ENCODE peak calls at places on chromosomes 5 and 9, in ten cellular contexts. N is thoracic aorta, G is tibial nerve, S is ascending aorta, Q is IMR-90, W is heart right ventricle, M is GM23338, P is fibroblast of the aortic adventitia, E is bronchial epithelial cell, D is epithelial cell of esophagus. U is an unnamed sample.

GRCh38 chr5:138033275-138033808 is 463 bp upstream of the FAM13B start:
- DNase-seq in N (no peak), M (peak), P (no peak), G (no peak), E (no peak), D (no peak), Q (no peak), S (no peak), W (no peak), U (no peak)

GRCh38 chr9:69056416-69056815 is 20.9 kb downstream of the FXN start:
- DNase-seq in W (no peak), Q (no peak), P (no peak), M (no peak), G (no peak), N (no peak), E (no peak), D (no peak), S (no peak), U (no peak)

GRCh38 chr5:91307023-91307422 is 76.1 kb downstream of the ARRDC3 start:
- DNase-seq in N (no peak), P (peak), E (peak), Q (peak), G (peak), S (no peak), M (no peak), D (peak), W (peak), U (peak)

GRCh38 chr5:102863058-102863457 is 108.0 kb downstream of the PAM start:
- DNase-seq in G (no peak), D (no peak), M (no peak), N (no peak), P (no peak), W (no peak), E (no peak), Q (no peak), S (no peak), U (no peak)

GRCh38 chr9:75626860-75627259 is 263.6 kb upstream of the PCSK5 start:
- DNase-seq in G (no peak), M (no peak), S (no peak), E (no peak), N (no peak), D (no peak), W (no peak), P (no peak), Q (no peak), U (no peak)

GRCh38 chr9:19181002-19181401 is 49.5 kb upstream of the DENND4C start:
- DNase-seq in W (no peak), E (peak), S (no peak), D (peak), M (no peak), N (no peak), Q (no peak), G (no peak), P (no peak), U (no peak)

GRCh38 chr9:34623386-34624235 is 3.3 kb upstream of the DCTN3 start:
- DNase-seq in G (no peak), E (no peak), S (no peak), P (no peak), D (no peak), N (no peak), Q (no peak), M (peak), W (no peak), U (no peak)

GRCh38 chr9:114446036-114446435 is 58.3 kb upstream of the AKNA start:
- DNase-seq in P (peak), W (no peak), M (no peak), Q (peak), G (no peak), S (no peak), N (no peak), E (peak), D (peak), U (no peak)

GRCh38 chr5:151571270-151572173 is 19.6 kb downstream of the FAT2 start:
- DNase-seq in M (peak), G (no peak), P (no peak), Q (no peak), E (peak), W (no peak), D (peak), N (no peak), S (no peak), U (no peak)

GRCh38 chr5:179375236-179375685 is 30.0 kb upstream of the ADAMTS2 start:
- DNase-seq in N (no peak), M (no peak), S (no peak), Q (no peak), E (no peak), G (no peak), D (no peak), W (no peak), P (no peak), U (no peak)

GRCh38 chr9:26781906-26782305 is 110.7 kb downstream of the CAAP1 start:
- DNase-seq in S (no peak), Q (no peak), G (no peak), P (peak), D (peak), W (no peak), E (peak), M (no peak), N (no peak), U (no peak)

GRCh38 chr5:148713735-148714508 is 59.6 kb upstream of the HTR4 start:
- DNase-seq in M (no peak), P (no peak), N (no peak), S (no peak), W (no peak), G (no peak), Q (no peak), D (no peak), E (no peak), U (no peak)

GRCh38 chr5:149517461-149518122 is 33.6 kb downstream of the CSNK1A1 start:
- DNase-seq in G (no peak), N (no peak), D (peak), Q (peak), W (no peak), S (no peak), P (peak), M (no peak), E (no peak), U (peak)

GRCh38 chr9:17757816-17758215 is 178.9 kb downstream of the SH3GL2 start:
- DNase-seq in G (no peak), S (no peak), M (no peak), N (no peak), E (peak), P (no peak), Q (peak), D (peak), W (no peak), U (no peak)

GRCh38 chr5:61916621-61917620 is 389.1 kb upstream of the KIF2A start:
- DNase-seq in W (no peak), N (no peak), M (no peak), G (no peak), S (no peak), P (no peak), Q (peak), E (peak), D (peak), U (peak)

GRCh38 chr5:131640043-131640856 is 5.2 kb upstream of the RAPGEF6 start:
- DNase-seq in G (no peak), N (no peak), S (no peak), E (peak), M (no peak), W (no peak), D (peak), Q (peak), P (peak), U (no peak)

GRCh38 chr5:167816354-167816753 is 475.1 kb upstream of the WWC1 start:
- DNase-seq in M (no peak), E (peak), N (no peak), G (no peak), Q (peak), D (peak), W (no peak), P (no peak), S (no peak), U (no peak)

GRCh38 chr5:108339220-108339619 is 42.7 kb downstream of the FBXL17 start:
- DNase-seq in D (peak), P (peak), M (no peak), S (no peak), G (no peak), E (no peak), N (no peak), Q (no peak), W (no peak), U (no peak)

GRCh38 chr5:149240354-149240998 is 31.2 kb upstream of the AFAP1L1 start:
- DNase-seq in S (no peak), D (peak), G (no peak), P (no peak), M (no peak), W (peak), Q (no peak), N (no peak), E (peak), U (no peak)

GRCh38 chr5:93954421-93955069 is 213.1 kb upstream of the POU5F2 start:
- DNase-seq in G (no peak), D (no peak), W (no peak), Q (no peak), S (no peak), N (no peak), M (peak), P (no peak), E (no peak), U (no peak)

GRCh38 chr9:112754578-112754977 is 4.0 kb downstream of the SNX30 start:
- DNase-seq in N (no peak), M (no peak), S (no peak), Q (peak), G (no peak), P (peak), D (peak), W (no peak), E (peak), U (no peak)

GRCh38 chr5:167241436-167242067 is 1049.9 kb upstream of the WWC1 start:
- DNase-seq in M (no peak), Q (no peak), G (no peak), S (no peak), D (no peak), N (no peak), E (no peak), W (no peak), P (no peak), U (no peak)

GRCh38 chr9:4640027-4640426 is 22.1 kb upstream of the PLPP6 start:
- DNase-seq in S (no peak), D (peak), P (peak), M (peak), E (peak), Q (no peak), G (no peak), N (no peak), W (no peak), U (no peak)

GRCh38 chr5:178432421-178433272 is 157.5 kb downstream of the COL23A1 start:
- DNase-seq in Q (no peak), G (no peak), S (no peak), N (no peak), M (no peak), P (no peak), W (no peak), D (no peak), E (no peak), U (no peak)

GRCh38 chr9:121627432-121627831 is 24.0 kb upstream of the DAB2IP start:
- DNase-seq in W (no peak), D (no peak), E (no peak), G (no peak), Q (no peak), M (no peak), P (no peak), S (no peak), N (no peak), U (no peak)

GRCh38 chr9:94805585-94805984 is 79.1 kb downstream of the AOPEP start:
- DNase-seq in N (no peak), M (no peak), E (peak), W (no peak), G (no peak), Q (peak), P (peak), S (no peak), D (peak), U (peak)

GRCh38 chr9:93598647-93599241 is 22.4 kb downstream of the PHF2 start:
- DNase-seq in E (peak), D (peak), W (no peak), S (no peak), Q (no peak), P (peak), G (no peak), N (no peak), M (no peak), U (no peak)

GRCh38 chr5:69230181-69230580 is 4.5 kb upstream of the CDK7 start:
- DNase-seq in G (no peak), M (no peak), D (peak), E (peak), N (no peak), S (no peak), W (no peak), Q (no peak), P (no peak), U (no peak)

GRCh38 chr9:121192959-121193645 is 8.6 kb downstream of the RAB14 start:
- DNase-seq in W (no peak), P (no peak), D (no peak), E (no peak), M (no peak), G (no peak), S (no peak), N (no peak), Q (peak), U (no peak)

GRCh38 chr9:115292584-115293271 is 174.8 kb upstream of the TNC start:
- DNase-seq in G (no peak), E (no peak), W (no peak), S (no peak), M (no peak), D (no peak), N (no peak), Q (peak), P (no peak), U (no peak)

GRCh38 chr5:758698-759053 is 25.9 kb downstream of the ZDHHC11B start:
- DNase-seq in M (no peak), G (no peak), E (no peak), W (no peak), Q (no peak), P (no peak), N (no peak), S (no peak), D (no peak), U (no peak)

GRCh38 chr5:132498152-132498551 is 7.6 kb upstream of the IRF1 start:
- DNase-seq in Q (peak), G (no peak), M (no peak), S (no peak), N (peak), P (peak), D (peak), W (peak), E (peak), U (no peak)

GRCh38 chr5:133372306-133373008 is 239.9 kb downstream of the FSTL4 start:
- DNase-seq in E (peak), S (no peak), P (no peak), W (no peak), D (peak), Q (no peak), G (no peak), M (no peak), N (no peak), U (no peak)

GRCh38 chr5:141369994-141370848 is at the start of gene PCDHGB3:
- DNase-seq in P (peak), N (no peak), E (peak), S (no peak), G (no peak), Q (peak), W (no peak), M (peak), D (peak), U (no peak)

GRCh38 chr5:56684159-56684558 is 131.2 kb upstream of the MAP3K1 start:
- DNase-seq in Q (no peak), S (no peak), P (no peak), E (no peak), N (no peak), W (no peak), D (no peak), G (no peak), M (no peak), U (no peak)

GRCh38 chr5:80967500-80968181 is 7.5 kb downstream of the RASGRF2 start:
- DNase-seq in W (no peak), P (peak), N (no peak), Q (peak), D (peak), M (no peak), E (peak), G (no peak), S (no peak), U (peak)

GRCh38 chr9:3893519-3893918 is 367.7 kb upstream of the RFX3 start:
- DNase-seq in M (peak), D (no peak), P (no peak), S (no peak), Q (no peak), W (no peak), G (no peak), E (no peak), N (no peak), U (no peak)

GRCh38 chr5:67253911-67254310 is 57.3 kb upstream of the CD180 start:
- DNase-seq in M (no peak), N (no peak), D (no peak), G (no peak), E (no peak), W (no peak), P (no peak), S (no peak), Q (no peak), U (no peak)

GRCh38 chr5:14144586-14145355 is 1.6 kb downstream of the TRIO start:
- DNase-seq in W (peak), N (no peak), M (peak), S (no peak), P (no peak), E (peak), D (peak), Q (peak), G (peak), U (no peak)

GRCh38 chr5:65459995-65460394 is 21.7 kb downstream of the ADAMTS6 start:
- DNase-seq in M (no peak), S (no peak), E (no peak), D (no peak), N (no peak), G (no peak), W (no peak), P (no peak), Q (no peak), U (no peak)

GRCh38 chr5:65461490-65461889 is 20.2 kb downstream of the ADAMTS6 start:
- DNase-seq in E (no peak), P (no peak), N (no peak), G (no peak), Q (no peak), S (no peak), M (no peak), D (no peak), W (no peak), U (no peak)

DNA sequence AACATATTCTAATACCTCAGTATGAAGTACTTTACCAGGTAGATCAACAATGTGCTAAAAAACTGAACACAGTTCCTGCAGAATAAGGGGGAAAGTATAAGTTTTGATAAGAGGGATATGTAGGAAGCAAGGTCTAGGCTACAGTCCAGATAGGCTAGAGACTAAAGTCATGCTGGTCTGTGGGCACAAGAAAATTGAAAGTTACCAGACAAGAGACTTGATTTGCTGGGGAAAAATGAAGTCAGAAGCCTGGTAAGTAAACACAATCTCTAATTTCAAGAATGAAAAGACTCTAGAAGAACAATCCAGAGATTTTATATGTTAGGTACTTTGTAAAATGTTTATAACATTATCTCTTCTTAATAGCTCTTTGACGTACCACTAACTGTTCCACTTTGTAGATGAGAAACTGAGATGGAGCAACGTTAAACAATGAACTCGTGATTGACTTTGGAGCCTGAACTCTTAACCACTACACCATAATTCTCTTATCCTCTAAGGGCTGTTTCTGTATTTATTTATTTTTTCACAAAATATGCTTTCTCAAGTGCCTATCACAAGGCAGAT is 19.5 kb downstream of the ADAMTS6 start:
- DNase-seq in S (no peak), E (no peak), N (no peak), M (no peak), G (no peak), Q (peak), P (peak), D (no peak), W (no peak), U (no peak)
- TF ChIP-seq CTCF in S (no peak), E (no peak), N (no peak), M (no peak), G (no peak), Q (no peak), P (no peak), D (no peak), W (no peak), U (no peak)

GRCh38 chr9:72951043-72951442 is 1.8 kb downstream of the ALDH1A1 start:
- DNase-seq in D (no peak), M (no peak), G (no peak), S (no peak), E (no peak), N (no peak), W (no peak), Q (no peak), P (no peak), U (no peak)
- H3K4me3 ChIP-seq in D (no peak), M (no peak), G (peak), S (peak), E (no peak), N (peak), W (no peak), Q (no peak), P (no peak), U (no peak)

DNA sequence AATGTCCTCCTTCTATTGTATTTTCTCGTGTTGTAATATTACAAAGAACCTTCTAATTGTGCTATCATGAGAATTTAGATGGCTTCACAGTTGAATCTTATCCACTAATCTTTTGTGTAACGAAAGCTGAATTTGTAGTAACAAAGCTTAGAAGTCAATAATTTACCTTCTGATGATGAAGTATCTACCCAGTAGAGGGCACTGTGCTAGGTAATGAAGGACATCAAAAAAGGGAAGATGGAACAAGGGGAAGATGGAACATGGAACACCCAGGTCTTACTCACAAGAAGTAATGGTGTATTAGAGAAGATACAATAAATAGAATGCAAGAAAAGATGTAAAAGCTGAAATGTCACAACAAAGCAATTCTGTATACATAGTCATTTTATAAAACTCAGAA is 131.0 kb upstream of the CCNG1 start:
- DNase-seq in N (no peak), G (no peak), M (peak), Q (no peak), P (peak), W (no peak), E (peak), D (peak), S (no peak), U (no peak)
- TF ChIP-seq CTCF in N (no peak), G (no peak), M (peak), Q (no peak), P (peak), W (no peak), E (peak), D (peak), S (no peak), U (no peak)

GRCh38 chr9:87147803-87148202 is 200.5 kb upstream of the GAS1 start:
- DNase-seq in S (no peak), N (no peak), W (no peak), D (no peak), E (no peak), Q (no peak), P (no peak), G (no peak), M (no peak), U (no peak)

GRCh38 chr9:87149794-87150193 is 202.5 kb upstream of the GAS1 start:
- DNase-seq in Q (peak), P (no peak), M (no peak), W (no peak), N (no peak), G (no peak), D (no peak), S (no peak), E (no peak), U (peak)

GRCh38 chr9:87152206-87152605 is 204.9 kb upstream of the GAS1 start:
- DNase-seq in W (no peak), Q (no peak), E (no peak), S (no peak), P (no peak), D (no peak), M (no peak), G (no peak), N (no peak), U (no peak)

GRCh38 chr9:87148391-87149237 is 201.3 kb upstream of the GAS1 start:
- DNase-seq in N (peak), W (peak), E (peak), D (peak), M (peak), Q (peak), P (peak), S (peak), G (peak), U (no peak)
- H3K4me3 ChIP-seq in N (peak), W (peak), E (peak), D (peak), M (peak), Q (peak), P (peak), S (peak), G (peak), U (peak)

GRCh38 chr5:73199671-73200070 is 26.7 kb downstream of the TMEM174 start:
- DNase-seq in P (peak), N (no peak), W (no peak), S (no peak), M (no peak), E (no peak), G (no peak), Q (no peak), D (no peak), U (no peak)
- TF ChIP-seq CTCF in P (no peak), N (no peak), W (no peak), S (no peak), M (no peak), E (no peak), G (no peak), Q (no peak), D (no peak), U (no peak)